ENCODE peak calls at places on chromosomes 1 and 21, in five cellular contexts. S is glutamatergic neuron, V is KG1, A is NCI-H1105, H is sigmoid colon. G is an unnamed sample.

GRCh38 chr1:116521186-116521585 is 49.6 kb downstream of the CD58 start:
- DNase-seq in H (no peak), V (no peak), A (no peak), S (no peak), G (no peak)

GRCh38 chr1:70864302-70864701 is 183.3 kb downstream of the PTGER3 start:
- DNase-seq in S (no peak), V (no peak), A (no peak), H (no peak), G (no peak)

GRCh38 chr1:29912413-29912812 is 676.1 kb downstream of the PTPRU start:
- DNase-seq in V (no peak), H (peak), S (no peak), A (no peak), G (no peak)

GRCh38 chr1:176206006-176206960 is 803 bp downstream of the COP1 start:
- DNase-seq in S (peak), A (no peak), H (peak), V (no peak), G (no peak)

GRCh38 chr1:6922096-6922931 is 137.1 kb downstream of the CAMTA1 start:
- DNase-seq in V (no peak), A (no peak), H (peak), S (no peak), G (peak)

GRCh38 chr1:204319027-204319426 is 40.7 kb downstream of the PLEKHA6 start:
- DNase-seq in H (no peak), S (no peak), V (no peak), A (no peak), G (no peak)

GRCh38 chr1:29310616-29311180 is 74.4 kb downstream of the PTPRU start:
- DNase-seq in V (no peak), A (no peak), H (no peak), S (peak), G (no peak)

GRCh38 chr1:51990478-51990965 is at the start of gene RAB3B:
- DNase-seq in S (peak), H (no peak), V (no peak), A (peak), G (no peak)

GRCh38 chr1:8665824-8666223 is 151.6 kb downstream of the RERE start:
- DNase-seq in V (no peak), S (no peak), H (no peak), A (no peak), G (no peak)

GRCh38 chr1:214317300-214317699 is 36.3 kb downstream of the SMYD2 start:
- DNase-seq in A (no peak), S (no peak), H (no peak), V (no peak), G (no peak)

GRCh38 chr1:101112051-101112770 is 86.6 kb upstream of the DPH5 start:
- DNase-seq in A (no peak), H (peak), V (peak), S (no peak), G (no peak)

GRCh38 chr1:202058001-202058908 is 47.9 kb downstream of the ELF3 start:
- DNase-seq in S (no peak), A (no peak), H (no peak), V (no peak), G (no peak)

GRCh38 chr21:34636961-34637360 is 22.0 kb upstream of the RCAN1 start:
- DNase-seq in S (no peak), A (no peak), V (no peak), H (no peak), G (no peak)

GRCh38 chr1:244599937-244600350 is 53.0 kb upstream of the DESI2 start:
- DNase-seq in S (no peak), V (no peak), A (no peak), H (no peak), G (no peak)

GRCh38 chr1:98741164-98741563 is 79.6 kb downstream of the SNX7 start:
- DNase-seq in S (no peak), V (no peak), A (no peak), H (no peak), G (no peak)

GRCh38 chr1:58576727-58577675 is at the start of gene TACSTD2:
- DNase-seq in H (no peak), A (no peak), V (no peak), S (peak), G (no peak)

GRCh38 chr1:247295746-247296145 is 35.9 kb downstream of the ZNF496 start:
- DNase-seq in A (no peak), S (no peak), V (no peak), H (no peak), G (no peak)

GRCh38 chr1:119682141-119682540 is 29.6 kb upstream of the PHGDH start:
- DNase-seq in S (no peak), V (no peak), H (no peak), A (no peak), G (no peak)

GRCh38 chr1:162671664-162672415 is 39.6 kb downstream of the DDR2 start:
- DNase-seq in V (no peak), A (no peak), H (no peak), S (no peak), G (no peak)

GRCh38 chr1:204544321-204544720 is 28.1 kb downstream of the MDM4 start:
- DNase-seq in S (no peak), V (no peak), A (no peak), H (no peak), G (no peak)

GRCh38 chr1:234545512-234546386 is 64.2 kb downstream of the IRF2BP2 start:
- DNase-seq in V (no peak), S (no peak), A (no peak), H (peak), G (no peak)

GRCh38 chr1:92975551-92976232 is 14.4 kb upstream of the DIPK1A start:
- DNase-seq in H (no peak), A (no peak), S (no peak), V (no peak), G (peak)

GRCh38 chr1:19210772-19211549 is 895 bp upstream of the UBR4 start:
- DNase-seq in V (peak), S (no peak), H (no peak), A (no peak), G (no peak)

GRCh38 chr21:41639336-41639735 is 127.5 kb downstream of the RIPK4 start:
- DNase-seq in V (no peak), A (no peak), H (no peak), S (no peak), G (peak)

GRCh38 chr21:39660596-39660995 is 47.9 kb downstream of the B3GALT5 start:
- DNase-seq in S (no peak), H (peak), A (no peak), V (no peak), G (no peak)

G was measured in sciatic nerve.